ENCODE peak calls at places on chromosomes 4 and X, in four cellular contexts. One of them, this sample, is unnamed.

GRCh38 chr4:6876440-6876839 is 33.2 kb upstream of the TBC1D14 start:
- DNase-seq in HepG2: no peak
- DNase-seq in GM12878: no peak
- DNase-seq in H1: no peak
- DNase-seq in this sample: no peak

GRCh38 chr4:52983563-52984303 is 121.6 kb downstream of the RASL11B start:
- DNase-seq in HepG2: peak
- DNase-seq in GM12878: no peak
- DNase-seq in H1: no peak
- DNase-seq in this sample: peak

GRCh38 chr4:91471280-91471679 is 832.5 kb upstream of the GRID2 start:
- DNase-seq in HepG2: no peak
- DNase-seq in GM12878: no peak
- DNase-seq in H1: no peak
- DNase-seq in this sample: no peak

GRCh38 chr4:40525811-40526598 is 103.7 kb downstream of the RBM47 start:
- DNase-seq in HepG2: no peak
- DNase-seq in GM12878: no peak
- DNase-seq in H1: no peak
- DNase-seq in this sample: peak

GRCh38 chrX:46831620-46832327 is 5.1 kb upstream of the RP2 start:
- DNase-seq in HepG2: no peak
- DNase-seq in GM12878: no peak
- DNase-seq in H1: no peak
- DNase-seq in this sample: no peak

GRCh38 chrX:40852573-40852972 is 117.2 kb upstream of the MED14 start:
- DNase-seq in HepG2: no peak
- DNase-seq in GM12878: no peak
- DNase-seq in H1: no peak
- DNase-seq in this sample: peak

GRCh38 chrX:133005038-133005437 is 46.6 kb upstream of the HS6ST2 start:
- DNase-seq in HepG2: peak
- DNase-seq in GM12878: no peak
- DNase-seq in H1: no peak
- DNase-seq in this sample: no peak

GRCh38 chrX:111376897-111377601 is 34.9 kb downstream of the DCX start:
- DNase-seq in HepG2: no peak
- DNase-seq in GM12878: no peak
- DNase-seq in H1: no peak
- DNase-seq in this sample: peak

GRCh38 chrX:47862680-47863079 is 26.0 kb downstream of the ZNF81 start:
- DNase-seq in HepG2: no peak
- DNase-seq in GM12878: no peak
- DNase-seq in H1: no peak
- DNase-seq in this sample: no peak

GRCh38 chrX:66731398-66731797 is 92.5 kb upstream of the EDA2R start:
- DNase-seq in HepG2: peak
- DNase-seq in GM12878: peak
- DNase-seq in H1: no peak
- DNase-seq in this sample: peak

GRCh38 chr4:5711479-5712184 is 631 bp downstream of the EVC start:
- DNase-seq in HepG2: peak
- DNase-seq in GM12878: no peak
- DNase-seq in H1: peak
- DNase-seq in this sample: no peak

GRCh38 chrX:45164021-45164621 is 36.6 kb downstream of the DIPK2B start:
- DNase-seq in HepG2: no peak
- DNase-seq in GM12878: no peak
- DNase-seq in H1: no peak
- DNase-seq in this sample: no peak

GRCh38 chr4:100188829-100189228 is 1.4 kb downstream of the DDIT4L start:
- DNase-seq in HepG2: no peak
- DNase-seq in GM12878: no peak
- DNase-seq in H1: no peak
- DNase-seq in this sample: no peak

GRCh38 chr4:20809796-20810195 is 109.5 kb downstream of the PACRGL start:
- DNase-seq in HepG2: peak
- DNase-seq in GM12878: no peak
- DNase-seq in H1: no peak
- DNase-seq in this sample: peak

GRCh38 chr4:19575959-19576358 is 675.7 kb upstream of the SLIT2 start:
- DNase-seq in HepG2: no peak
- DNase-seq in GM12878: no peak
- DNase-seq in H1: no peak
- DNase-seq in this sample: no peak

GRCh38 chr4:120156115-120156718 is 89.6 kb upstream of the MAD2L1 start:
- DNase-seq in HepG2: peak
- DNase-seq in GM12878: peak
- DNase-seq in H1: no peak
- DNase-seq in this sample: peak

GRCh38 chr4:128288689-128289106 is 1.1 kb upstream of the PGRMC2 start:
- DNase-seq in HepG2: no peak
- DNase-seq in GM12878: peak
- DNase-seq in H1: no peak
- DNase-seq in this sample: no peak

GRCh38 chr4:122606364-122607043 is 14.4 kb downstream of the IL21 start:
- DNase-seq in HepG2: no peak
- DNase-seq in GM12878: no peak
- DNase-seq in H1: peak
- DNase-seq in this sample: no peak

GRCh38 chrX:40156472-40157227 is 58.9 kb upstream of the BCOR start:
- DNase-seq in HepG2: no peak
- DNase-seq in GM12878: no peak
- DNase-seq in H1: peak
- DNase-seq in this sample: no peak

GRCh38 chrX:149372861-149373260 is 132.2 kb downstream of the IDS start:
- DNase-seq in HepG2: no peak
- DNase-seq in GM12878: no peak
- DNase-seq in H1: no peak
- DNase-seq in this sample: no peak

GRCh38 chr4:37188100-37188499 is 56.4 kb upstream of the NWD2 start:
- DNase-seq in HepG2: peak
- DNase-seq in GM12878: no peak
- DNase-seq in H1: peak
- DNase-seq in this sample: peak

DNA sequence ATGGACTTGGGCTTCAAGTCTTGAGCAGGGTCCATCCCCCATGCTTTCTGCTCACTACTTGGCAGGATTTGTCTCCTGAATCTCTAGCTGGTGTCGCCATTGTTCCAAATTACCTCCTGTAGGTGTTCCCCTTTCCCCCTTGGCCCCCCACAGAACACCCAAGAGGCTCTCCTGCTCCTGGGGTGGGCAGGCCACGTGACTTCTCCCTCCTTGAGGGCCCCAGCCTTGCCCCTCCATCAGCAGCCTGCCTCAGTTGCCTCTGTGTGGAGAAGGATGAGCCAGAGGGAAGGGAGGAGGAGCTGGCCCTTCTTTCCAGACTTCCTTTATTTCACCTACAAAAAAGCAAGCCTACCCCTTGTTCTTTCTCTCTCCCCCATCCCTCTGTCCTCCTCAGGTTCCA is 1.8 kb downstream of the GPR78 start:
- DNase-seq in HepG2: no peak
- DNase-seq in GM12878: no peak
- DNase-seq in H1: no peak
- DNase-seq in this sample: no peak
- TF ChIP-seq YY1 in HepG2: no peak
- TF ChIP-seq YY1 in GM12878: no peak
- TF ChIP-seq YY1 in H1: no peak
- TF ChIP-seq YY1 in this sample: no peak

DNA sequence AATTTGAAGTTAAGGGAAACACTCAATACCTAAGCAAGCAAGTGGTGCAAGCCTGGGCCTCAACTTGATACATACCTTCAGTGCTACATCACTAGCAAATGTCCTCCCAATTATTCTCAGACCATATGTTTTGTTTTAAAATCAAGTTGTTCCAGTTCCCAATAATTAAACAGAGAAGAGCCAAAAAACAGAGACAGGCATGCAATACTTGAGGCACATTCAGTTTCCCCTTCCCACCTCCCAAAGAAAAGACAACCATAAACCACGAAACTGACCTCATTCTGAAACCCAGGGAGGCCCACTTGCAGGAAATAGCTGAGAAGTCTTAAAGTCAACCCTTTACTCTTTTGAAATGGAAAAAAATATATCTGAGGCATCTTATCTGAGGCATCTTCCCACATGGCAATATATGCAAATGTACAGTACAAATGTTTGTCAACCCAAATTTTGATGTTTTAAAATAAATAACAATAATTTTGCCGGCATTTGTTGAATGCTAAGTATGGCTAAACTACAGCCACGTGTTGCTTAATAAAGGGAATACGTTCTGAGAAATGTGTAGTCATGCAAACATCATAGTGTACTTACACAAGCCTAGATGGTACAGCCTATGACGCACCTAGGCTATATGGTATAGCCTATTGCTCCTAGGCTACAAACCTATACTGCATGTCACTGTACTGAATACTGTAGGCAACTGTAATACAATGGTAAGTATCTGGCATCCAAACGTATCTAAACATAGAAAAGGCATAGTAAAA is 147.5 kb downstream of the TSPAN5 start:
- DNase-seq in HepG2: no peak
- DNase-seq in GM12878: no peak
- DNase-seq in H1: no peak
- DNase-seq in this sample: no peak
- TF ChIP-seq SUZ12 in HepG2: no peak
- TF ChIP-seq SUZ12 in GM12878: no peak
- TF ChIP-seq SUZ12 in H1: no peak
- TF ChIP-seq SUZ12 in this sample: no peak

DNA sequence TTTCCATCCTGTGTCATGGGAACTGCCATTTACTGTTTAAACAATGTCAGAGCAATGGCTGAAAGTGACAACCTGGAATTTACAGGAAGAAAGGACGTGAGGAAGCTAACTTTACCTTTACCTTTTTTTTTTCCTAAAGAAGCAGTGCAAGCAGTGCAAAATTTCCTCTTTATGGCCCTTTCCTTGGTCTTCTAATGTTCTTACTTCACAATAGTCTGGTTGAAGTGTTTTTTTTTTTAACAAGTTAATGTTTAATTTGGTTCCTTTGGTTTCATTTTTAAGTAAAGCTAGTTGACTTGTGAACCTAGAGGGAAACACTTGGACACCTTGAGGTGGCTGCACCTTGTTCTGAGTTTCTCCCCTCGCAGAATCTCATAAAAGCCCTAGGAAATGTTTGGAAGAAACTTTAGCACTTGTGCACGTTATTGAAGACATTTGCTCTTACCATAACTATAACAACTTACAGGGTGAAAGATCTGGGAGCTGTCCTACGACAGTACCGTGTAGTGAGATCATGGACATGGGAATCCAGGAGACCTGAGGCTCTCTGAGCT is 1.8 kb downstream of the SGMS2 start:
- DNase-seq in HepG2: no peak
- DNase-seq in GM12878: no peak
- DNase-seq in H1: no peak
- DNase-seq in this sample: no peak
- H3K4me3 ChIP-seq in HepG2: peak
- H3K4me3 ChIP-seq in GM12878: no peak
- H3K4me3 ChIP-seq in H1: no peak
- H3K4me3 ChIP-seq in this sample: no peak

GRCh38 chr4:183098080-183098722 is 856 bp upstream of the WWC2 start:
- DNase-seq in HepG2: peak
- DNase-seq in GM12878: no peak
- DNase-seq in H1: no peak
- DNase-seq in this sample: no peak
- TF ChIP-seq YY1 in HepG2: peak
- TF ChIP-seq YY1 in GM12878: no peak
- TF ChIP-seq YY1 in H1: no peak
- TF ChIP-seq YY1 in this sample: no peak

DNA sequence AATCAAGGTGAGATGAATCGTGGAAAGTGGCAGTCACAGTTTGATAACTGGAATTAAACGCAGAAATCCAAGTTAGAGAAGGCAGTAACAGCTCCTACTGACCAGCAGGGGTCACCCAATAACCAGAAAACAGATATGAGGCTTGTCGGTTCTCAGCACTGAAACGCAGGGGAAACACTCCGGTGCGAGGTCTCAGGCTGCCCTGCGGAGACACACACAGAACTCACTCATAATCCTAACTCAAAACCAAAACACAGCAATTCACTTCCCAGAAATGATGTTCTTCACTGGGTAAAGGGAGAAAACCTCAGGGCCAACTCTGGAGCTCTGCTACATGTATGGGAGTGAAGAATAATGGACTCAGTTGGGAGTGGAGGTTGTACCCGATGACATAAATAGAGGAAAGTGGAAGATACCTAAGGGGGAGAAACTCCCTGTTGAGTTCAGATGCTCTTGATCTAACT is 384.4 kb downstream of the RAPGEF2 start:
- DNase-seq in HepG2: peak
- DNase-seq in GM12878: peak
- DNase-seq in H1: peak
- DNase-seq in this sample: peak
- TF ChIP-seq SUZ12 in HepG2: no peak
- TF ChIP-seq SUZ12 in GM12878: no peak
- TF ChIP-seq SUZ12 in H1: no peak
- TF ChIP-seq SUZ12 in this sample: no peak

GRCh38 chrX:371907-372306 is 14.8 kb downstream of the PPP2R3B start:
- DNase-seq in HepG2: no peak
- DNase-seq in GM12878: no peak
- DNase-seq in H1: no peak
- DNase-seq in this sample: no peak

GRCh38 chrX:372856-373640 is 13.7 kb downstream of the PPP2R3B start:
- DNase-seq in HepG2: no peak
- DNase-seq in GM12878: no peak
- DNase-seq in H1: no peak
- DNase-seq in this sample: no peak

GRCh38 chrX:373641-374471 is 12.9 kb downstream of the PPP2R3B start:
- DNase-seq in HepG2: peak
- DNase-seq in GM12878: no peak
- DNase-seq in H1: peak
- DNase-seq in this sample: no peak

GRCh38 chrX:375181-376036 is 11.3 kb downstream of the PPP2R3B start:
- DNase-seq in HepG2: no peak
- DNase-seq in GM12878: no peak
- DNase-seq in H1: no peak
- DNase-seq in this sample: no peak

DNA sequence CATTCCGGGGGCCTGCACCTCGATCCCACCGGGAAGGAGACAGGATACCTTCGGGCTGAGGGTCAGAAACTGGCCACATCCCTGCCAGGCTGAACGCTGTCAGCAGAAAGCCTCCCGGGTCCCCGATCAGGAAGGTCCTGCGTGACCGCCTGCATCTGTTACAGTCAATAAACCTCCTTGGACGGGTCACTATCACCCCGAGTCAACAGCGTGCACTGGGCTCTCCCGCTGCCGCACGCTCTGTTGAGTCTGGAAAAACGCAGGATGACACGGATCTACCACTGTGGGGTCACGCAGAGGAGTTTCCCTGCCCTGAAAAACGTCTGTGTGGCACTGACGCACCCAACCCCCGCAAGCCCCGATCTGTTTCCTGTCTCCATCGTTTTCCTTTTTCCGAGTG is 12.1 kb downstream of the PPP2R3B start:
- DNase-seq in HepG2: no peak
- DNase-seq in GM12878: no peak
- DNase-seq in H1: no peak
- DNase-seq in this sample: no peak
- H3K4me3 ChIP-seq in HepG2: peak
- H3K4me3 ChIP-seq in GM12878: no peak
- H3K4me3 ChIP-seq in H1: peak
- H3K4me3 ChIP-seq in this sample: peak

This sample was measured in NT2/D1.